ENCODE peak calls at places on chromosome 10, in eight cellular contexts. One of them, this sample, is unnamed.

GRCh38 chr10:33666686-33667480 is 332.4 kb upstream of the NRP1 start:
- DNase-seq in stimulated activated CD4-positive, alpha-beta T cell treated with anti-CD3 and anti-CD28 coated beads, Interleukin-4, amount 100 ng/mL, for 24 hours: no peak
- DNase-seq in GDM1: peak; percentile 3
- DNase-seq in GM10248: no peak
- DNase-seq in left ventricle myocardium inferior: no peak
- DNase-seq in activated T-cell treated with anti-CD3 and anti-CD28 coated beads for 1 hour: no peak
- DNase-seq in mucosa of gallbladder: no peak
- DNase-seq in EL: no peak
- DNase-seq in this sample: no peak

GRCh38 chr10:70543911-70544310 is 58.6 kb downstream of the PRF1 start:
- DNase-seq in EL: no peak
- DNase-seq in stimulated activated CD4-positive, alpha-beta T cell treated with anti-CD3 and anti-CD28 coated beads, Interleukin-4, amount 100 ng/mL, for 24 hours: no peak
- DNase-seq in activated T-cell treated with anti-CD3 and anti-CD28 coated beads for 1 hour: no peak
- DNase-seq in GM10248: no peak
- DNase-seq in mucosa of gallbladder: no peak
- DNase-seq in GDM1: no peak
- DNase-seq in left ventricle myocardium inferior: no peak
- DNase-seq in this sample: no peak

GRCh38 chr10:14926061-14926470 is 27.8 kb downstream of the DCLRE1C start:
- DNase-seq in left ventricle myocardium inferior: no peak
- DNase-seq in activated T-cell treated with anti-CD3 and anti-CD28 coated beads for 1 hour: no peak
- DNase-seq in GM10248: no peak
- DNase-seq in mucosa of gallbladder: no peak
- DNase-seq in GDM1: no peak
- DNase-seq in stimulated activated CD4-positive, alpha-beta T cell treated with anti-CD3 and anti-CD28 coated beads, Interleukin-4, amount 100 ng/mL, for 24 hours: no peak
- DNase-seq in EL: no peak
- DNase-seq in this sample: no peak

GRCh38 chr10:11846542-11846941 is 23.4 kb downstream of the PROSER2 start:
- DNase-seq in GDM1: no peak
- DNase-seq in stimulated activated CD4-positive, alpha-beta T cell treated with anti-CD3 and anti-CD28 coated beads, Interleukin-4, amount 100 ng/mL, for 24 hours: no peak
- DNase-seq in GM10248: no peak
- DNase-seq in EL: no peak
- DNase-seq in mucosa of gallbladder: no peak
- DNase-seq in left ventricle myocardium inferior: no peak
- DNase-seq in activated T-cell treated with anti-CD3 and anti-CD28 coated beads for 1 hour: no peak
- DNase-seq in this sample: no peak

GRCh38 chr10:97888641-97889262 is 39.1 kb downstream of the GOLGA7B start:
- DNase-seq in GDM1: no peak
- DNase-seq in left ventricle myocardium inferior: no peak
- DNase-seq in mucosa of gallbladder: no peak
- DNase-seq in activated T-cell treated with anti-CD3 and anti-CD28 coated beads for 1 hour: no peak
- DNase-seq in GM10248: no peak
- DNase-seq in stimulated activated CD4-positive, alpha-beta T cell treated with anti-CD3 and anti-CD28 coated beads, Interleukin-4, amount 100 ng/mL, for 24 hours: peak; percentile 12
- DNase-seq in EL: peak; percentile 81
- DNase-seq in this sample: no peak

GRCh38 chr10:30088178-30088577 is 28.8 kb upstream of the JCAD start:
- DNase-seq in mucosa of gallbladder: no peak
- DNase-seq in EL: no peak
- DNase-seq in left ventricle myocardium inferior: no peak
- DNase-seq in GM10248: no peak
- DNase-seq in activated T-cell treated with anti-CD3 and anti-CD28 coated beads for 1 hour: no peak
- DNase-seq in GDM1: no peak
- DNase-seq in stimulated activated CD4-positive, alpha-beta T cell treated with anti-CD3 and anti-CD28 coated beads, Interleukin-4, amount 100 ng/mL, for 24 hours: no peak
- DNase-seq in this sample: no peak

GRCh38 chr10:103618575-103619423 is 125.3 kb downstream of the NEURL1 start:
- DNase-seq in activated T-cell treated with anti-CD3 and anti-CD28 coated beads for 1 hour: no peak
- DNase-seq in GM10248: no peak
- DNase-seq in GDM1: no peak
- DNase-seq in stimulated activated CD4-positive, alpha-beta T cell treated with anti-CD3 and anti-CD28 coated beads, Interleukin-4, amount 100 ng/mL, for 24 hours: no peak
- DNase-seq in EL: no peak
- DNase-seq in left ventricle myocardium inferior: peak; percentile 67
- DNase-seq in mucosa of gallbladder: peak; percentile 73
- DNase-seq in this sample: no peak

GRCh38 chr10:101611506-101611905 is 23.4 kb downstream of the DPCD start:
- DNase-seq in GDM1: no peak
- DNase-seq in EL: peak; percentile 57
- DNase-seq in stimulated activated CD4-positive, alpha-beta T cell treated with anti-CD3 and anti-CD28 coated beads, Interleukin-4, amount 100 ng/mL, for 24 hours: no peak
- DNase-seq in GM10248: no peak
- DNase-seq in mucosa of gallbladder: no peak
- DNase-seq in left ventricle myocardium inferior: no peak
- DNase-seq in activated T-cell treated with anti-CD3 and anti-CD28 coated beads for 1 hour: no peak
- DNase-seq in this sample: peak; percentile 43

GRCh38 chr10:87550741-87551140 is 46.0 kb downstream of the MINPP1 start:
- DNase-seq in activated T-cell treated with anti-CD3 and anti-CD28 coated beads for 1 hour: no peak
- DNase-seq in stimulated activated CD4-positive, alpha-beta T cell treated with anti-CD3 and anti-CD28 coated beads, Interleukin-4, amount 100 ng/mL, for 24 hours: no peak
- DNase-seq in GDM1: no peak
- DNase-seq in EL: no peak
- DNase-seq in GM10248: no peak
- DNase-seq in left ventricle myocardium inferior: no peak
- DNase-seq in mucosa of gallbladder: no peak
- DNase-seq in this sample: no peak

GRCh38 chr10:90418869-90419652 is 438.8 kb downstream of the HTR7 start:
- DNase-seq in EL: peak; percentile 84
- DNase-seq in stimulated activated CD4-positive, alpha-beta T cell treated with anti-CD3 and anti-CD28 coated beads, Interleukin-4, amount 100 ng/mL, for 24 hours: no peak
- DNase-seq in mucosa of gallbladder: peak; percentile 48
- DNase-seq in GM10248: no peak
- DNase-seq in GDM1: no peak
- DNase-seq in activated T-cell treated with anti-CD3 and anti-CD28 coated beads for 1 hour: no peak
- DNase-seq in left ventricle myocardium inferior: no peak
- DNase-seq in this sample: no peak

GRCh38 chr10:52390388-52390787 is 76.3 kb downstream of the DKK1 start:
- DNase-seq in GM10248: no peak
- DNase-seq in activated T-cell treated with anti-CD3 and anti-CD28 coated beads for 1 hour: no peak
- DNase-seq in GDM1: no peak
- DNase-seq in left ventricle myocardium inferior: no peak
- DNase-seq in mucosa of gallbladder: no peak
- DNase-seq in stimulated activated CD4-positive, alpha-beta T cell treated with anti-CD3 and anti-CD28 coated beads, Interleukin-4, amount 100 ng/mL, for 24 hours: no peak
- DNase-seq in EL: no peak
- DNase-seq in this sample: no peak

GRCh38 chr10:45000764-45001381 is at the start of gene ZNF22:
- DNase-seq in left ventricle myocardium inferior: peak; percentile 73
- DNase-seq in EL: peak; percentile 78
- DNase-seq in activated T-cell treated with anti-CD3 and anti-CD28 coated beads for 1 hour: peak; percentile 54
- DNase-seq in GM10248: peak; percentile 79
- DNase-seq in mucosa of gallbladder: peak; percentile 62
- DNase-seq in GDM1: peak; percentile 82
- DNase-seq in stimulated activated CD4-positive, alpha-beta T cell treated with anti-CD3 and anti-CD28 coated beads, Interleukin-4, amount 100 ng/mL, for 24 hours: peak; percentile 58
- DNase-seq in this sample: peak; percentile 83

GRCh38 chr10:24440817-24441790 is 232.2 kb downstream of the KIAA1217 start:
- DNase-seq in mucosa of gallbladder: no peak
- DNase-seq in GM10248: no peak
- DNase-seq in stimulated activated CD4-positive, alpha-beta T cell treated with anti-CD3 and anti-CD28 coated beads, Interleukin-4, amount 100 ng/mL, for 24 hours: no peak
- DNase-seq in GDM1: no peak
- DNase-seq in EL: peak; percentile 81
- DNase-seq in activated T-cell treated with anti-CD3 and anti-CD28 coated beads for 1 hour: no peak
- DNase-seq in left ventricle myocardium inferior: no peak
- DNase-seq in this sample: no peak

GRCh38 chr10:70584941-70585544 is 17.5 kb downstream of the PRF1 start:
- DNase-seq in left ventricle myocardium inferior: no peak
- DNase-seq in GM10248: no peak
- DNase-seq in stimulated activated CD4-positive, alpha-beta T cell treated with anti-CD3 and anti-CD28 coated beads, Interleukin-4, amount 100 ng/mL, for 24 hours: no peak
- DNase-seq in mucosa of gallbladder: no peak
- DNase-seq in EL: no peak
- DNase-seq in activated T-cell treated with anti-CD3 and anti-CD28 coated beads for 1 hour: no peak
- DNase-seq in GDM1: peak; percentile 67
- DNase-seq in this sample: no peak

GRCh38 chr10:42963302-42963701 is 113.6 kb upstream of the RET start:
- DNase-seq in GM10248: no peak
- DNase-seq in left ventricle myocardium inferior: peak; percentile 15
- DNase-seq in GDM1: peak; percentile 77
- DNase-seq in EL: no peak
- DNase-seq in mucosa of gallbladder: peak; percentile 6
- DNase-seq in activated T-cell treated with anti-CD3 and anti-CD28 coated beads for 1 hour: no peak
- DNase-seq in stimulated activated CD4-positive, alpha-beta T cell treated with anti-CD3 and anti-CD28 coated beads, Interleukin-4, amount 100 ng/mL, for 24 hours: no peak
- DNase-seq in this sample: peak; percentile 9

GRCh38 chr10:29735628-29736324 is 101.0 kb upstream of the SVIL start:
- DNase-seq in EL: peak; percentile 59
- DNase-seq in stimulated activated CD4-positive, alpha-beta T cell treated with anti-CD3 and anti-CD28 coated beads, Interleukin-4, amount 100 ng/mL, for 24 hours: peak; percentile 85
- DNase-seq in GDM1: peak; percentile 74
- DNase-seq in activated T-cell treated with anti-CD3 and anti-CD28 coated beads for 1 hour: peak; percentile 71
- DNase-seq in GM10248: peak; percentile 86
- DNase-seq in left ventricle myocardium inferior: peak; percentile 85
- DNase-seq in mucosa of gallbladder: peak; percentile 84
- DNase-seq in this sample: peak; percentile 85

GRCh38 chr10:33129987-33130386 is 172.0 kb upstream of the ITGB1 start:
- DNase-seq in stimulated activated CD4-positive, alpha-beta T cell treated with anti-CD3 and anti-CD28 coated beads, Interleukin-4, amount 100 ng/mL, for 24 hours: no peak
- DNase-seq in EL: peak; percentile 80
- DNase-seq in left ventricle myocardium inferior: no peak
- DNase-seq in activated T-cell treated with anti-CD3 and anti-CD28 coated beads for 1 hour: no peak
- DNase-seq in GDM1: no peak
- DNase-seq in GM10248: no peak
- DNase-seq in mucosa of gallbladder: no peak
- DNase-seq in this sample: no peak

GRCh38 chr10:101021692-101022251 is 9.2 kb downstream of the PDZD7 start:
- DNase-seq in left ventricle myocardium inferior: no peak
- DNase-seq in stimulated activated CD4-positive, alpha-beta T cell treated with anti-CD3 and anti-CD28 coated beads, Interleukin-4, amount 100 ng/mL, for 24 hours: no peak
- DNase-seq in mucosa of gallbladder: no peak
- DNase-seq in EL: no peak
- DNase-seq in GDM1: no peak
- DNase-seq in activated T-cell treated with anti-CD3 and anti-CD28 coated beads for 1 hour: no peak
- DNase-seq in GM10248: no peak
- DNase-seq in this sample: no peak

GRCh38 chr10:44008270-44008916 is 359.7 kb upstream of the ZNF32 start:
- DNase-seq in EL: peak; percentile 77
- DNase-seq in left ventricle myocardium inferior: no peak
- DNase-seq in mucosa of gallbladder: no peak
- DNase-seq in stimulated activated CD4-positive, alpha-beta T cell treated with anti-CD3 and anti-CD28 coated beads, Interleukin-4, amount 100 ng/mL, for 24 hours: no peak
- DNase-seq in GDM1: no peak
- DNase-seq in GM10248: peak; percentile 56
- DNase-seq in activated T-cell treated with anti-CD3 and anti-CD28 coated beads for 1 hour: no peak
- DNase-seq in this sample: no peak

GRCh38 chr10:88992945-88993537 is 2.4 kb downstream of the FAS start:
- DNase-seq in stimulated activated CD4-positive, alpha-beta T cell treated with anti-CD3 and anti-CD28 coated beads, Interleukin-4, amount 100 ng/mL, for 24 hours: no peak
- DNase-seq in activated T-cell treated with anti-CD3 and anti-CD28 coated beads for 1 hour: no peak
- DNase-seq in mucosa of gallbladder: no peak
- DNase-seq in GDM1: no peak
- DNase-seq in left ventricle myocardium inferior: no peak
- DNase-seq in EL: peak; percentile 38
- DNase-seq in GM10248: no peak
- DNase-seq in this sample: no peak

GRCh38 chr10:71263376-71263775 is 51.0 kb downstream of the UNC5B start:
- DNase-seq in left ventricle myocardium inferior: peak; percentile 55
- DNase-seq in mucosa of gallbladder: no peak
- DNase-seq in GDM1: no peak
- DNase-seq in GM10248: no peak
- DNase-seq in activated T-cell treated with anti-CD3 and anti-CD28 coated beads for 1 hour: no peak
- DNase-seq in EL: no peak
- DNase-seq in stimulated activated CD4-positive, alpha-beta T cell treated with anti-CD3 and anti-CD28 coated beads, Interleukin-4, amount 100 ng/mL, for 24 hours: no peak
- DNase-seq in this sample: no peak

GRCh38 chr10:17523246-17523753 is 68.9 kb upstream of the ST8SIA6 start:
- DNase-seq in left ventricle myocardium inferior: no peak
- DNase-seq in EL: no peak
- DNase-seq in stimulated activated CD4-positive, alpha-beta T cell treated with anti-CD3 and anti-CD28 coated beads, Interleukin-4, amount 100 ng/mL, for 24 hours: no peak
- DNase-seq in mucosa of gallbladder: no peak
- DNase-seq in GM10248: no peak
- DNase-seq in GDM1: no peak
- DNase-seq in activated T-cell treated with anti-CD3 and anti-CD28 coated beads for 1 hour: no peak
- DNase-seq in this sample: no peak

GRCh38 chr10:69721690-69722310 is 79.9 kb upstream of the COL13A1 start:
- DNase-seq in GM10248: no peak
- DNase-seq in EL: peak; percentile 41
- DNase-seq in left ventricle myocardium inferior: peak; percentile 71
- DNase-seq in mucosa of gallbladder: no peak
- DNase-seq in activated T-cell treated with anti-CD3 and anti-CD28 coated beads for 1 hour: no peak
- DNase-seq in stimulated activated CD4-positive, alpha-beta T cell treated with anti-CD3 and anti-CD28 coated beads, Interleukin-4, amount 100 ng/mL, for 24 hours: no peak
- DNase-seq in GDM1: no peak
- DNase-seq in this sample: no peak

GRCh38 chr10:69247313-69247710 is 27.2 kb downstream of the HKDC1 start:
- DNase-seq in stimulated activated CD4-positive, alpha-beta T cell treated with anti-CD3 and anti-CD28 coated beads, Interleukin-4, amount 100 ng/mL, for 24 hours: no peak
- DNase-seq in mucosa of gallbladder: no peak
- DNase-seq in activated T-cell treated with anti-CD3 and anti-CD28 coated beads for 1 hour: no peak
- DNase-seq in GDM1: no peak
- DNase-seq in GM10248: no peak
- DNase-seq in left ventricle myocardium inferior: no peak
- DNase-seq in EL: no peak
- DNase-seq in this sample: no peak

GRCh38 chr10:77223532-77224460 is 413.8 kb downstream of the KCNMA1 start:
- DNase-seq in left ventricle myocardium inferior: no peak
- DNase-seq in GM10248: no peak
- DNase-seq in activated T-cell treated with anti-CD3 and anti-CD28 coated beads for 1 hour: no peak
- DNase-seq in stimulated activated CD4-positive, alpha-beta T cell treated with anti-CD3 and anti-CD28 coated beads, Interleukin-4, amount 100 ng/mL, for 24 hours: no peak
- DNase-seq in GDM1: no peak
- DNase-seq in mucosa of gallbladder: no peak
- DNase-seq in EL: peak; percentile 16
- DNase-seq in this sample: no peak

GRCh38 chr10:80468002-80468401 is 13.9 kb downstream of the TSPAN14 start:
- DNase-seq in activated T-cell treated with anti-CD3 and anti-CD28 coated beads for 1 hour: peak; percentile 63
- DNase-seq in mucosa of gallbladder: peak; percentile 68
- DNase-seq in left ventricle myocardium inferior: peak; percentile 77
- DNase-seq in EL: no peak
- DNase-seq in GDM1: peak; percentile 50
- DNase-seq in GM10248: no peak
- DNase-seq in stimulated activated CD4-positive, alpha-beta T cell treated with anti-CD3 and anti-CD28 coated beads, Interleukin-4, amount 100 ng/mL, for 24 hours: peak; percentile 71
- DNase-seq in this sample: peak; percentile 76

GRCh38 chr10:88245974-88246511 is 337.1 kb downstream of the RNLS start:
- DNase-seq in activated T-cell treated with anti-CD3 and anti-CD28 coated beads for 1 hour: no peak
- DNase-seq in left ventricle myocardium inferior: no peak
- DNase-seq in GDM1: no peak
- DNase-seq in mucosa of gallbladder: no peak
- DNase-seq in stimulated activated CD4-positive, alpha-beta T cell treated with anti-CD3 and anti-CD28 coated beads, Interleukin-4, amount 100 ng/mL, for 24 hours: no peak
- DNase-seq in GM10248: no peak
- DNase-seq in EL: peak; percentile 38
- DNase-seq in this sample: no peak

GRCh38 chr10:73096452-73097304 is at the start of gene P4HA1:
- DNase-seq in activated T-cell treated with anti-CD3 and anti-CD28 coated beads for 1 hour: peak; percentile 96
- DNase-seq in GM10248: peak; percentile 99
- DNase-seq in EL: peak; percentile 98
- DNase-seq in GDM1: peak; percentile 99
- DNase-seq in left ventricle myocardium inferior: peak; percentile 100
- DNase-seq in stimulated activated CD4-positive, alpha-beta T cell treated with anti-CD3 and anti-CD28 coated beads, Interleukin-4, amount 100 ng/mL, for 24 hours: peak; percentile 98
- DNase-seq in mucosa of gallbladder: peak; percentile 99
- DNase-seq in this sample: peak; percentile 99

GRCh38 chr10:131645756-131646155 is 255.1 kb upstream of the PPP2R2D start:
- DNase-seq in EL: no peak
- DNase-seq in GDM1: no peak
- DNase-seq in mucosa of gallbladder: no peak
- DNase-seq in GM10248: no peak
- DNase-seq in left ventricle myocardium inferior: no peak
- DNase-seq in activated T-cell treated with anti-CD3 and anti-CD28 coated beads for 1 hour: no peak
- DNase-seq in stimulated activated CD4-positive, alpha-beta T cell treated with anti-CD3 and anti-CD28 coated beads, Interleukin-4, amount 100 ng/mL, for 24 hours: no peak
- DNase-seq in this sample: no peak

GRCh38 chr10:75226656-75227055 is 9.1 kb downstream of the COMTD1 start:
- DNase-seq in GDM1: no peak
- DNase-seq in stimulated activated CD4-positive, alpha-beta T cell treated with anti-CD3 and anti-CD28 coated beads, Interleukin-4, amount 100 ng/mL, for 24 hours: no peak
- DNase-seq in mucosa of gallbladder: no peak
- DNase-seq in EL: no peak
- DNase-seq in activated T-cell treated with anti-CD3 and anti-CD28 coated beads for 1 hour: no peak
- DNase-seq in left ventricle myocardium inferior: no peak
- DNase-seq in GM10248: no peak
- DNase-seq in this sample: no peak

GRCh38 chr10:74917481-74918077 is 91.2 kb downstream of the KAT6B start:
- DNase-seq in stimulated activated CD4-positive, alpha-beta T cell treated with anti-CD3 and anti-CD28 coated beads, Interleukin-4, amount 100 ng/mL, for 24 hours: no peak
- DNase-seq in left ventricle myocardium inferior: no peak
- DNase-seq in EL: peak; percentile 66
- DNase-seq in GDM1: no peak
- DNase-seq in activated T-cell treated with anti-CD3 and anti-CD28 coated beads for 1 hour: no peak
- DNase-seq in mucosa of gallbladder: no peak
- DNase-seq in GM10248: no peak
- DNase-seq in this sample: no peak

GRCh38 chr10:130808686-130809085 is 502.8 kb downstream of the TCERG1L start:
- DNase-seq in activated T-cell treated with anti-CD3 and anti-CD28 coated beads for 1 hour: no peak
- DNase-seq in left ventricle myocardium inferior: no peak
- DNase-seq in stimulated activated CD4-positive, alpha-beta T cell treated with anti-CD3 and anti-CD28 coated beads, Interleukin-4, amount 100 ng/mL, for 24 hours: no peak
- DNase-seq in mucosa of gallbladder: no peak
- DNase-seq in EL: no peak
- DNase-seq in GM10248: no peak
- DNase-seq in GDM1: no peak
- DNase-seq in this sample: no peak

GRCh38 chr10:129778571-129778970 is 185.5 kb downstream of the EBF3 start:
- DNase-seq in stimulated activated CD4-positive, alpha-beta T cell treated with anti-CD3 and anti-CD28 coated beads, Interleukin-4, amount 100 ng/mL, for 24 hours: no peak
- DNase-seq in left ventricle myocardium inferior: no peak
- DNase-seq in GDM1: no peak
- DNase-seq in EL: no peak
- DNase-seq in activated T-cell treated with anti-CD3 and anti-CD28 coated beads for 1 hour: no peak
- DNase-seq in mucosa of gallbladder: no peak
- DNase-seq in GM10248: no peak
- DNase-seq in this sample: no peak